ENCODE peak calls at places on chromosomes 16 and 17, in six cellular contexts. One of them, this sample, is unnamed.

GRCh38 chr16:28308794-28309535 is 16.6 kb downstream of the SBK1 start:
- DNase-seq in ovary: no peak
- DNase-seq in HepG2: no peak
- DNase-seq in stomach: no peak
- DNase-seq in spleen: no peak
- DNase-seq in heart left ventricle: no peak
- DNase-seq in this sample: no peak

GRCh38 chr17:40350410-40351184 is 13.9 kb downstream of the GJD3 start:
- DNase-seq in stomach: no peak
- DNase-seq in spleen: no peak
- DNase-seq in heart left ventricle: no peak
- DNase-seq in HepG2: no peak
- DNase-seq in ovary: no peak
- DNase-seq in this sample: peak; percentile 34

GRCh38 chr17:82905130-82905529 is 65.3 kb upstream of the ZNF750 start:
- DNase-seq in HepG2: no peak
- DNase-seq in heart left ventricle: no peak
- DNase-seq in ovary: no peak
- DNase-seq in spleen: no peak
- DNase-seq in stomach: no peak
- DNase-seq in this sample: no peak

GRCh38 chr17:71033336-71033735 is 864.0 kb downstream of the KCNJ2 start:
- DNase-seq in spleen: no peak
- DNase-seq in stomach: no peak
- DNase-seq in ovary: no peak
- DNase-seq in heart left ventricle: no peak
- DNase-seq in HepG2: no peak
- DNase-seq in this sample: no peak

GRCh38 chr17:27245230-27245696 is 48.7 kb upstream of the WSB1 start:
- DNase-seq in HepG2: peak; percentile 80
- DNase-seq in ovary: peak; percentile 78
- DNase-seq in spleen: peak; percentile 94
- DNase-seq in heart left ventricle: peak; percentile 92
- DNase-seq in stomach: peak; percentile 74
- DNase-seq in this sample: peak; percentile 84

GRCh38 chr17:10875411-10875810 is 37.5 kb upstream of the PIRT start:
- DNase-seq in ovary: peak; percentile 11
- DNase-seq in HepG2: no peak
- DNase-seq in stomach: no peak
- DNase-seq in spleen: no peak
- DNase-seq in heart left ventricle: no peak
- DNase-seq in this sample: peak; percentile 28

GRCh38 chr17:44598932-44599297 is 41.6 kb downstream of the FZD2 start:
- DNase-seq in HepG2: no peak
- DNase-seq in stomach: no peak
- DNase-seq in heart left ventricle: no peak
- DNase-seq in ovary: peak; percentile 11
- DNase-seq in spleen: no peak
- DNase-seq in this sample: no peak

GRCh38 chr17:8893059-8893458 is 25.6 kb upstream of the PIK3R6 start:
- DNase-seq in ovary: no peak
- DNase-seq in heart left ventricle: no peak
- DNase-seq in stomach: no peak
- DNase-seq in HepG2: no peak
- DNase-seq in spleen: no peak
- DNase-seq in this sample: no peak

GRCh38 chr17:77042688-77043330 is 98.0 kb upstream of the SEC14L1 start:
- DNase-seq in stomach: no peak
- DNase-seq in HepG2: no peak
- DNase-seq in spleen: no peak
- DNase-seq in ovary: no peak
- DNase-seq in heart left ventricle: no peak
- DNase-seq in this sample: no peak

GRCh38 chr16:71255721-71256120 is 25.2 kb upstream of the HYDIN start:
- DNase-seq in stomach: no peak
- DNase-seq in ovary: no peak
- DNase-seq in HepG2: no peak
- DNase-seq in heart left ventricle: no peak
- DNase-seq in spleen: no peak
- DNase-seq in this sample: no peak

GRCh38 chr16:22262460-22262859 is 34.7 kb upstream of the POLR3E start:
- DNase-seq in HepG2: no peak
- DNase-seq in heart left ventricle: no peak
- DNase-seq in ovary: no peak
- DNase-seq in spleen: no peak
- DNase-seq in stomach: no peak
- DNase-seq in this sample: no peak

GRCh38 chr17:50979524-50979927 is 113.4 kb upstream of the TOB1 start:
- DNase-seq in stomach: no peak
- DNase-seq in ovary: no peak
- DNase-seq in HepG2: peak; percentile 74
- DNase-seq in spleen: no peak
- DNase-seq in heart left ventricle: no peak
- DNase-seq in this sample: no peak

GRCh38 chr17:47935961-47936360 is 5.4 kb upstream of the PNPO start:
- DNase-seq in heart left ventricle: no peak
- DNase-seq in ovary: no peak
- DNase-seq in HepG2: no peak
- DNase-seq in spleen: no peak
- DNase-seq in stomach: no peak
- DNase-seq in this sample: peak; percentile 95

GRCh38 chr17:5446786-5447185 is 7.8 kb upstream of the C1QBP start:
- DNase-seq in stomach: no peak
- DNase-seq in ovary: no peak
- DNase-seq in heart left ventricle: no peak
- DNase-seq in spleen: no peak
- DNase-seq in HepG2: no peak
- DNase-seq in this sample: no peak

GRCh38 chr16:54424043-54424451 is 137.5 kb upstream of the IRX3 start:
- DNase-seq in spleen: no peak
- DNase-seq in stomach: no peak
- DNase-seq in heart left ventricle: no peak
- DNase-seq in ovary: no peak
- DNase-seq in HepG2: no peak
- DNase-seq in this sample: no peak

GRCh38 chr16:51326131-51326856 is 175.2 kb upstream of the SALL1 start:
- DNase-seq in ovary: no peak
- DNase-seq in stomach: no peak
- DNase-seq in spleen: no peak
- DNase-seq in HepG2: no peak
- DNase-seq in heart left ventricle: no peak
- DNase-seq in this sample: peak; percentile 29

GRCh38 chr16:48899500-48899899 is 289.5 kb upstream of the N4BP1 start:
- DNase-seq in heart left ventricle: no peak
- DNase-seq in HepG2: no peak
- DNase-seq in ovary: no peak
- DNase-seq in stomach: no peak
- DNase-seq in spleen: no peak
- DNase-seq in this sample: no peak

GRCh38 chr16:54446639-54447038 is 160.1 kb upstream of the IRX3 start:
- DNase-seq in stomach: no peak
- DNase-seq in ovary: no peak
- DNase-seq in spleen: no peak
- DNase-seq in heart left ventricle: peak; percentile 67
- DNase-seq in HepG2: no peak
- DNase-seq in this sample: no peak

GRCh38 chr16:88827727-88828126 is 16.0 kb upstream of the APRT start:
- DNase-seq in ovary: no peak
- DNase-seq in heart left ventricle: no peak
- DNase-seq in stomach: no peak
- DNase-seq in HepG2: no peak
- DNase-seq in spleen: no peak
- DNase-seq in this sample: no peak

GRCh38 chr16:64893386-64893785 is 228.5 kb downstream of the CDH11 start:
- DNase-seq in heart left ventricle: peak; percentile 44
- DNase-seq in HepG2: no peak
- DNase-seq in spleen: no peak
- DNase-seq in ovary: no peak
- DNase-seq in stomach: no peak
- DNase-seq in this sample: no peak

GRCh38 chr17:46009681-46010596 is 10.9 kb downstream of the STH start:
- DNase-seq in spleen: no peak
- DNase-seq in heart left ventricle: peak; percentile 39
- DNase-seq in HepG2: no peak
- DNase-seq in stomach: no peak
- DNase-seq in ovary: no peak
- DNase-seq in this sample: no peak

GRCh38 chr16:82638095-82638798 is 11.5 kb downstream of the CDH13 start:
- DNase-seq in spleen: no peak
- DNase-seq in heart left ventricle: no peak
- DNase-seq in stomach: no peak
- DNase-seq in HepG2: no peak
- DNase-seq in ovary: no peak
- DNase-seq in this sample: no peak

GRCh38 chr16:25093208-25094061 is 18.1 kb upstream of the LCMT1 start:
- DNase-seq in spleen: no peak
- DNase-seq in stomach: no peak
- DNase-seq in ovary: no peak
- DNase-seq in HepG2: no peak
- DNase-seq in heart left ventricle: no peak
- DNase-seq in this sample: peak; percentile 8

GRCh38 chr17:50667259-50668024 is 32.8 kb downstream of the ABCC3 start:
- DNase-seq in heart left ventricle: no peak
- DNase-seq in ovary: no peak
- DNase-seq in stomach: no peak
- DNase-seq in spleen: no peak
- DNase-seq in HepG2: no peak
- DNase-seq in this sample: no peak

GRCh38 chr16:4272114-4272954 is 489 bp downstream of the TFAP4 start:
- DNase-seq in ovary: no peak
- DNase-seq in HepG2: peak; percentile 35
- DNase-seq in heart left ventricle: peak; percentile 76
- DNase-seq in stomach: peak; percentile 45
- DNase-seq in spleen: peak; percentile 93
- DNase-seq in this sample: peak; percentile 64

GRCh38 chr16:84281077-84281476 is 13.6 kb upstream of the WFDC1 start:
- DNase-seq in HepG2: no peak
- DNase-seq in stomach: no peak
- DNase-seq in ovary: no peak
- DNase-seq in spleen: no peak
- DNase-seq in heart left ventricle: no peak
- DNase-seq in this sample: peak; percentile 31

DNA sequence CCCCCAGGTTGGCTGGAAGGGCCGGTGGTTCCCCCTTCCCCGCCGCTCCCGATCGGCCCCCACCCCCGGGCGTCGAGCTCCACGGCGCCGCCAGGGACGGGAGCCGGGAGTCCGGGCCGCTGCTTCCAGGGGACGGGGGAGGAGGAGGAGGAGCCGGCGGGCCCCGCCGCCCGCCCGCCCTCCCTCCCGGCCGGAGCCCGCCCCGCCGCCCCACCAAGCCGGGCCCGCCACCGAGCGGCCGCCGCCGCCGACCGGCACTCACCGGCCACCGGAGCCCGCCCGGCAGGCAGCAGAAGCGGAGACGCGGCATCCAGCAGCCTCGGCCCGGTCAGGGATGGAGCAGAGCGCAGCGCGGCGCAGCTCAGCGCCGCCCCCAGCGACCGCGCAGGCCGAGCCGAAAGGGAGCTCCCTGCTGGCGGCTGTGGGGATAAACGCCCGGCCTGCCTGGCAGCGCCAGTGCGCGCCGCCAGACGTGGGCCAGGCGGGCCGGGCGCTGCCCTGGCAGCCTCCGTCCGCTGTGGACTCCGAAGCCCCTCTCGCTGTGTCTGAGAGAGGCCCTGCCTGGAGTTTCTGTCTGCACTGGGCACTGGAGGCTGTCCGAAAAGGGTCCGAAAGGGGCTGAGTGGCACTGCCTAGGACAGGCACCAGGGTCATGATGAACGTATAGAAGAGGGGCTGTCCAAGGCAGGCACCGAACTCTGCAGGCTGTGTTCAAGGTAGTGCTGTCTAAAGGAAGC is at the start of gene MYO18A:
- DNase-seq in ovary: peak; percentile 74
- DNase-seq in stomach: peak; percentile 85
- DNase-seq in heart left ventricle: peak; percentile 92
- DNase-seq in spleen: peak; percentile 96
- DNase-seq in HepG2: peak; percentile 45
- DNase-seq in this sample: peak; percentile 81
- TF ChIP-seq POLR2A in ovary: peak; percentile 39
- TF ChIP-seq POLR2A in stomach: no peak
- TF ChIP-seq POLR2A in heart left ventricle: no peak
- TF ChIP-seq POLR2A in spleen: no peak
- TF ChIP-seq POLR2A in HepG2: no peak
- TF ChIP-seq POLR2A in this sample: peak; percentile 30

GRCh38 chr16:684067-684794 is at the start of gene JMJD8:
- DNase-seq in ovary: peak; percentile 98
- DNase-seq in spleen: peak; percentile 100
- DNase-seq in stomach: peak; percentile 98
- DNase-seq in heart left ventricle: peak; percentile 99
- DNase-seq in HepG2: no peak
- DNase-seq in this sample: peak; percentile 97
- TF ChIP-seq POLR2A in ovary: no peak
- TF ChIP-seq POLR2A in spleen: peak; percentile 5
- TF ChIP-seq POLR2A in stomach: no peak
- TF ChIP-seq POLR2A in heart left ventricle: no peak
- TF ChIP-seq POLR2A in HepG2: no peak
- TF ChIP-seq POLR2A in this sample: peak; percentile 69

GRCh38 chr17:65930140-65930715 is 261.7 kb downstream of the CEP112 start:
- DNase-seq in spleen: no peak
- DNase-seq in stomach: no peak
- DNase-seq in HepG2: no peak
- DNase-seq in ovary: no peak
- DNase-seq in heart left ventricle: no peak
- DNase-seq in this sample: no peak
- TF ChIP-seq POLR2A in spleen: no peak
- TF ChIP-seq POLR2A in stomach: no peak
- TF ChIP-seq POLR2A in HepG2: no peak
- TF ChIP-seq POLR2A in ovary: no peak
- TF ChIP-seq POLR2A in heart left ventricle: no peak
- TF ChIP-seq POLR2A in this sample: no peak

DNA sequence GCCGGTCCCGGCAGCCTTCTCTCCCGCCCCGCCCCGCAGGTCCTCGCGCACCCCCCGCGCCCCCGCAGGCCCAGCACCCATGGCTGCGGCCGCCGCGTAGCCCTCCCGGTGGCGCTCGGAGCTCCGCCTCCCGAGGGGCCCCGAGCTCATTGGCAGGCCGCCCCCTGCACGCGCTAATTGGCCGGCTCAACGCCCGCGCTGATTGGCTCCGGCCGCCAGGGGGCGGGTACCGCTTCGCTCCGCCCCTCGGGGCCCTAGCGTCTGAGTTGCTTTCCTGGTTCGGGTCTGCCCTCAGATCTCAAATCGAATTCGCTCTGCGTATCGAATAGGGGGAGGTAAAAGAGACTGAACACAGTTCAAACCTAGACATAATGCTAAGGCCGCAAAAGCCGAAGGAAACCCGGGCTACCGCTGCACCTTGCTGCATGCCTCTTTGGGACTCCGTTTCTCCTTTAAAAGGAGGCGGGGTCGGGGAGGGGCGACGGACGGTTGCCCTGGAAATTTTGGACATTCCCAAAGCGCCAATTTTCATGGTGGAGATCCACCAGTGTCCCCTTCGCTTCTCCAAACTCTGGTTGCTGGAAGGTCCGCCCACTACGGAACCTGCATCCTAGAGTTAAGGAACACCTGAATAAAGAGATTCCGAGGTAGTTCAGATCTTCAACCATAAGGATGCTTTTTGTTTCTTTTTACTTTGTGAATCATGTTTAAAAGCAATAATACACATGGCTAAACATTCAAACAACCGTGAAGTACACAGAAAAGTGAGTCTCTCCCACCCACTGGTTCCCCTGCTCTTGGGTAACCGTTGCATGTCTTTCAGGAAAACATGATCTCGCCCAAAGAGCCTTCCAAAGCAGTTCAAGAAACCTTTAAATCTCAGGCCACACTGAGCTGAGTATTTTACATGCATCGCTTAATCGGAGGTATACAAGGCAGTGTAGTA is at the start of gene DEXI:
- DNase-seq in ovary: peak; percentile 95
- DNase-seq in spleen: peak; percentile 97
- DNase-seq in HepG2: peak; percentile 92
- DNase-seq in stomach: peak; percentile 96
- DNase-seq in heart left ventricle: peak; percentile 98
- DNase-seq in this sample: peak; percentile 94
- TF ChIP-seq POLR2A in ovary: peak; percentile 31
- TF ChIP-seq POLR2A in spleen: no peak
- TF ChIP-seq POLR2A in HepG2: peak; percentile 48
- TF ChIP-seq POLR2A in stomach: no peak
- TF ChIP-seq POLR2A in heart left ventricle: peak; percentile 4
- TF ChIP-seq POLR2A in this sample: peak; percentile 44

This sample was measured in erythroblast.